ENCODE peak calls at places on chromosomes 5 and 9, in nine cellular contexts. One of them, this sample, is unnamed.
A peak's percentile ranks its signal among the peaks of the same experiment; 100 is the strongest.

GRCh38 chr5:169650701-169651331 is 13.7 kb downstream of the DOCK2 start:
- DNase-seq in tibial nerve: no peak
- DNase-seq in ovary: no peak
- DNase-seq in Peyer's patch: no peak
- DNase-seq in A549: no peak
- DNase-seq in heart left ventricle: no peak
- DNase-seq in stomach: no peak
- DNase-seq in IMR-90: peak; percentile 91
- DNase-seq in HCT116: no peak
- DNase-seq in this sample: no peak

GRCh38 chr9:90878562-90878961 is 76.9 kb downstream of the SYK start:
- DNase-seq in A549: no peak
- DNase-seq in heart left ventricle: no peak
- DNase-seq in ovary: no peak
- DNase-seq in Peyer's patch: no peak
- DNase-seq in IMR-90: no peak
- DNase-seq in HCT116: no peak
- DNase-seq in stomach: no peak
- DNase-seq in tibial nerve: no peak
- DNase-seq in this sample: no peak

GRCh38 chr5:137376127-137376526 is 123.0 kb downstream of the SPOCK1 start:
- DNase-seq in IMR-90: no peak
- DNase-seq in A549: no peak
- DNase-seq in Peyer's patch: no peak
- DNase-seq in ovary: no peak
- DNase-seq in tibial nerve: no peak
- DNase-seq in heart left ventricle: peak; percentile 41
- DNase-seq in stomach: no peak
- DNase-seq in HCT116: no peak
- DNase-seq in this sample: no peak

GRCh38 chr9:103014242-103014641 is 19.1 kb downstream of the CYLC2 start:
- DNase-seq in Peyer's patch: no peak
- DNase-seq in tibial nerve: no peak
- DNase-seq in A549: no peak
- DNase-seq in HCT116: no peak
- DNase-seq in IMR-90: no peak
- DNase-seq in heart left ventricle: no peak
- DNase-seq in stomach: no peak
- DNase-seq in ovary: no peak
- DNase-seq in this sample: no peak

GRCh38 chr9:126583134-126583760 is 30.5 kb upstream of the LMX1B start:
- DNase-seq in IMR-90: no peak
- DNase-seq in heart left ventricle: no peak
- DNase-seq in tibial nerve: no peak
- DNase-seq in HCT116: no peak
- DNase-seq in stomach: no peak
- DNase-seq in A549: no peak
- DNase-seq in ovary: no peak
- DNase-seq in Peyer's patch: no peak
- DNase-seq in this sample: no peak

GRCh38 chr5:45132972-45133371 is 324.2 kb downstream of the MRPS30 start:
- DNase-seq in A549: no peak
- DNase-seq in HCT116: no peak
- DNase-seq in ovary: no peak
- DNase-seq in tibial nerve: no peak
- DNase-seq in IMR-90: no peak
- DNase-seq in heart left ventricle: no peak
- DNase-seq in stomach: no peak
- DNase-seq in Peyer's patch: no peak
- DNase-seq in this sample: no peak

GRCh38 chr5:13245982-13246601 is 698.4 kb downstream of the DNAH5 start:
- DNase-seq in A549: no peak
- DNase-seq in stomach: no peak
- DNase-seq in HCT116: no peak
- DNase-seq in heart left ventricle: no peak
- DNase-seq in Peyer's patch: no peak
- DNase-seq in IMR-90: no peak
- DNase-seq in ovary: no peak
- DNase-seq in tibial nerve: no peak
- DNase-seq in this sample: no peak

GRCh38 chr5:172356527-172356926 is 73.0 kb upstream of the UBTD2 start:
- DNase-seq in A549: no peak
- DNase-seq in Peyer's patch: no peak
- DNase-seq in heart left ventricle: no peak
- DNase-seq in ovary: no peak
- DNase-seq in tibial nerve: no peak
- DNase-seq in HCT116: no peak
- DNase-seq in stomach: no peak
- DNase-seq in IMR-90: no peak
- DNase-seq in this sample: no peak

GRCh38 chr5:121967187-121967586 is 5.4 kb downstream of the SRFBP1 start:
- DNase-seq in tibial nerve: no peak
- DNase-seq in stomach: no peak
- DNase-seq in A549: no peak
- DNase-seq in heart left ventricle: no peak
- DNase-seq in HCT116: no peak
- DNase-seq in Peyer's patch: no peak
- DNase-seq in IMR-90: peak; percentile 66
- DNase-seq in ovary: no peak
- DNase-seq in this sample: no peak

GRCh38 chr5:5634817-5635216 is 212.3 kb downstream of the ICE1 start:
- DNase-seq in IMR-90: no peak
- DNase-seq in HCT116: no peak
- DNase-seq in A549: no peak
- DNase-seq in ovary: no peak
- DNase-seq in Peyer's patch: no peak
- DNase-seq in stomach: no peak
- DNase-seq in tibial nerve: no peak
- DNase-seq in heart left ventricle: no peak
- DNase-seq in this sample: no peak

GRCh38 chr5:132313961-132314432 is 19.8 kb downstream of the SLC22A4 start:
- DNase-seq in heart left ventricle: no peak
- DNase-seq in ovary: no peak
- DNase-seq in Peyer's patch: no peak
- DNase-seq in tibial nerve: no peak
- DNase-seq in stomach: no peak
- DNase-seq in HCT116: no peak
- DNase-seq in IMR-90: no peak
- DNase-seq in A549: no peak
- DNase-seq in this sample: no peak

GRCh38 chr5:132319975-132320374 is 25.8 kb downstream of the SLC22A4 start:
- DNase-seq in heart left ventricle: no peak
- DNase-seq in ovary: no peak
- DNase-seq in Peyer's patch: no peak
- DNase-seq in stomach: no peak
- DNase-seq in tibial nerve: no peak
- DNase-seq in IMR-90: no peak
- DNase-seq in A549: no peak
- DNase-seq in HCT116: no peak
- DNase-seq in this sample: no peak

GRCh38 chr5:132313378-132313777 is 19.2 kb downstream of the SLC22A4 start:
- DNase-seq in stomach: no peak
- DNase-seq in Peyer's patch: no peak
- DNase-seq in IMR-90: peak; percentile 61
- DNase-seq in ovary: no peak
- DNase-seq in HCT116: no peak
- DNase-seq in heart left ventricle: no peak
- DNase-seq in tibial nerve: no peak
- DNase-seq in A549: no peak
- DNase-seq in this sample: no peak

GRCh38 chr5:132310141-132310834 is 16.1 kb downstream of the SLC22A4 start:
- DNase-seq in IMR-90: no peak
- DNase-seq in heart left ventricle: no peak
- DNase-seq in Peyer's patch: no peak
- DNase-seq in ovary: no peak
- DNase-seq in HCT116: no peak
- DNase-seq in stomach: no peak
- DNase-seq in A549: no peak
- DNase-seq in tibial nerve: no peak
- DNase-seq in this sample: no peak

GRCh38 chr5:132315529-132316067 is 21.4 kb downstream of the SLC22A4 start:
- DNase-seq in HCT116: no peak
- DNase-seq in tibial nerve: no peak
- DNase-seq in heart left ventricle: no peak
- DNase-seq in ovary: no peak
- DNase-seq in A549: no peak
- DNase-seq in IMR-90: no peak
- DNase-seq in Peyer's patch: no peak
- DNase-seq in stomach: no peak
- DNase-seq in this sample: no peak
- TF ChIP-seq CTCF in HCT116: peak; percentile 24
- TF ChIP-seq CTCF in tibial nerve: no peak
- TF ChIP-seq CTCF in heart left ventricle: no peak
- TF ChIP-seq CTCF in ovary: no peak
- TF ChIP-seq CTCF in A549: no peak
- TF ChIP-seq CTCF in IMR-90: no peak
- TF ChIP-seq CTCF in Peyer's patch: no peak
- TF ChIP-seq CTCF in stomach: no peak
- TF ChIP-seq CTCF in this sample: no peak

DNA sequence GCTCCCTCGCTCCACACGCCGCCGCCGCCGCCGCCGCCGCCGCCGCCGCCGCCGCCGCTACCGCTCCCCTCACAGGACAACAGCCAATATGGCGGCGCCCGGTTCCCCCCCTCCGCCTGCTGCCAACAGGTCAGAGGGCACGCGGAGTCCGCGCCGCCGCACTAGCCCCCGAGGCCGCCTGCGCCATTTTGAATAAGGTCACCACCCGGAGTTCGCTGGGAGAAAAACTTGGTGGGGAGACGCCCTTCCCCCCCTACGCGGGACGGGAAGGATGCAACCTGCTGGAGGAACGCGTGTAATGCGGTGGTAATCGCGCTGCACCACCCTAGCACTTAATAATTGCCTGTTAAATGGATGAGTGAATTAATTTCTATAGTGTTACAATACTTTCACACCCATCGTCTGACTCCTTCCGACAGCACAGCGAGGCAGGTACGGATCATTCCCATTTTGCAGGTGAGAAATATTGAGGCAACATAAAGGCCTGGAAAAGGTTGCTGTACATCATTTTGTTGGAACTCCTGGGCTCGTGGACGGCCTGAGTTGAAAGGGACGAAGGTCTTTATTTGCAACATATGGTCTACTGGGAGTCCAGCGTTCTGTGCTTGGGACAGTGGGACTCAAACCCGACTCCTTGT is at the start of gene FAM193B:
- DNase-seq in Peyer's patch: peak; percentile 96
- DNase-seq in stomach: peak; percentile 95
- DNase-seq in heart left ventricle: peak; percentile 93
- DNase-seq in ovary: peak; percentile 96
- DNase-seq in A549: peak; percentile 99
- DNase-seq in HCT116: peak; percentile 80
- DNase-seq in IMR-90: peak; percentile 87
- DNase-seq in tibial nerve: peak; percentile 82
- DNase-seq in this sample: peak; percentile 76
- TF ChIP-seq POLR2A in Peyer's patch: no peak
- TF ChIP-seq POLR2A in stomach: no peak
- TF ChIP-seq POLR2A in heart left ventricle: peak; percentile 31
- TF ChIP-seq POLR2A in ovary: no peak
- TF ChIP-seq POLR2A in A549: no peak
- TF ChIP-seq POLR2A in HCT116: no peak
- TF ChIP-seq POLR2A in IMR-90: no peak
- TF ChIP-seq POLR2A in tibial nerve: no peak
- TF ChIP-seq POLR2A in this sample: no peak

GRCh38 chr9:69936427-69936826 is 107.2 kb upstream of the MAMDC2 start:
- DNase-seq in heart left ventricle: no peak
- DNase-seq in stomach: no peak
- DNase-seq in Peyer's patch: no peak
- DNase-seq in tibial nerve: no peak
- DNase-seq in IMR-90: peak; percentile 93
- DNase-seq in A549: no peak
- DNase-seq in HCT116: no peak
- DNase-seq in ovary: no peak
- DNase-seq in this sample: no peak

GRCh38 chr9:69931340-69931739 is 110.7 kb downstream of the CFAP95 start:
- DNase-seq in stomach: no peak
- DNase-seq in tibial nerve: no peak
- DNase-seq in ovary: no peak
- DNase-seq in IMR-90: no peak
- DNase-seq in HCT116: no peak
- DNase-seq in A549: no peak
- DNase-seq in Peyer's patch: no peak
- DNase-seq in heart left ventricle: no peak
- DNase-seq in this sample: no peak

GRCh38 chr9:69933445-69933844 is 110.2 kb upstream of the MAMDC2 start:
- DNase-seq in ovary: no peak
- DNase-seq in Peyer's patch: no peak
- DNase-seq in tibial nerve: no peak
- DNase-seq in IMR-90: no peak
- DNase-seq in HCT116: no peak
- DNase-seq in heart left ventricle: no peak
- DNase-seq in stomach: no peak
- DNase-seq in A549: no peak
- DNase-seq in this sample: no peak

GRCh38 chr9:69937358-69937757 is 106.3 kb upstream of the MAMDC2 start:
- DNase-seq in IMR-90: peak; percentile 47
- DNase-seq in Peyer's patch: no peak
- DNase-seq in heart left ventricle: no peak
- DNase-seq in HCT116: no peak
- DNase-seq in stomach: no peak
- DNase-seq in tibial nerve: no peak
- DNase-seq in ovary: no peak
- DNase-seq in A549: no peak
- DNase-seq in this sample: no peak

GRCh38 chr9:69932901-69933300 is 110.7 kb upstream of the MAMDC2 start:
- DNase-seq in stomach: no peak
- DNase-seq in HCT116: peak; percentile 39
- DNase-seq in A549: peak; percentile 13
- DNase-seq in ovary: no peak
- DNase-seq in tibial nerve: no peak
- DNase-seq in Peyer's patch: no peak
- DNase-seq in IMR-90: no peak
- DNase-seq in heart left ventricle: no peak
- DNase-seq in this sample: no peak
- TF ChIP-seq CTCF in stomach: no peak
- TF ChIP-seq CTCF in HCT116: peak; percentile 51
- TF ChIP-seq CTCF in A549: peak; percentile 56
- TF ChIP-seq CTCF in ovary: no peak
- TF ChIP-seq CTCF in tibial nerve: no peak
- TF ChIP-seq CTCF in Peyer's patch: no peak
- TF ChIP-seq CTCF in IMR-90: peak; percentile 26
- TF ChIP-seq CTCF in heart left ventricle: no peak
- TF ChIP-seq CTCF in this sample: peak; percentile 15

DNA sequence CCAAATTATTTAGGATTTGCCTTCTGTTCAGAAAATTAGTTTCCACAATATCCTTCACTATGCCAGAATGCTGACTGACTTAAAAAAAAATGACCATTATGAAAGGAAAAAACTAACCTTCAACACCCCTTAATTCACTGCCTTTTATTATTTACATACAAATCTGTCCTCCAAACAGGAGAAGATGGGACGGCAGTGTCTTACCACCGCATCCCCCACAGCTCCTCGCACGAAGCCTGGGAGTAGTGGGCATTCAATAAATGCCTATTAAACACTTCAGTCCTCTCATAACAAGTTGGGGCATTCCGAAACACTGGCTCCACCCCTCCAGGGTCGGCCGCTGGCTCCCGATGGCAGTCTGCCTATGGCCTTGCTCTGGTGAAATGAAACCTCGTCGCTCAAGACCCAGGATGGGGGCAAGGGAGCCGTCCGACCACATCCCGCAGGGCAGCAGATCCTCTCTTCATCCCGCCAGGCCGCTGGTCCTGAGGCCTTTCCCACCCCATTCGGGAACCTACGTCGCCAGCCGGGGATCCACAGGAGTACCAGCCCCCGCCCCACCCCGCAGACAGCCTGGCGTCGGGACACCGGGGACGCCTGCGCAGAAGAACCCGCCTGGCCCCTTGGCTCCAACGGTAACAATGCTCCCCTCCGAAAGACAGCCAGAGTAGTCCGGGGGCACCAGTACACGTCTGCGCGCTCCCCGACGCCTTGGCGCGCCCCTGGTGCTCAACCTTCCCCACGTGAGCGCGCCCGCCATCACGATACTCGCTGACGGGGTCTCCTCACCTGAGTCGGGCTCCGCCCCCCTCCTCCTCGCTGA is 613 bp downstream of the ZBTB5 start:
- DNase-seq in stomach: peak; percentile 72
- DNase-seq in tibial nerve: peak; percentile 53
- DNase-seq in A549: peak; percentile 70
- DNase-seq in Peyer's patch: peak; percentile 87
- DNase-seq in IMR-90: peak; percentile 63
- DNase-seq in heart left ventricle: peak; percentile 84
- DNase-seq in HCT116: no peak
- DNase-seq in ovary: no peak
- DNase-seq in this sample: peak; percentile 36
- TF ChIP-seq POLR2A in stomach: no peak
- TF ChIP-seq POLR2A in tibial nerve: peak; percentile 30
- TF ChIP-seq POLR2A in A549: peak; percentile 58
- TF ChIP-seq POLR2A in Peyer's patch: peak; percentile 10
- TF ChIP-seq POLR2A in IMR-90: peak; percentile 79
- TF ChIP-seq POLR2A in heart left ventricle: peak; percentile 37
- TF ChIP-seq POLR2A in HCT116: peak; percentile 26
- TF ChIP-seq POLR2A in ovary: no peak
- TF ChIP-seq POLR2A in this sample: no peak

This sample was measured in esophagus squamous epithelium.